ENCODE peak calls at places on chromosomes 2 and 18, in four cellular contexts. One of them, this sample, is unnamed.

GRCh38 chr18:75477913-75478312 is 50.4 kb upstream of the SMIM21 start:
- DNase-seq in GM12878: no peak
- DNase-seq in ovary: no peak
- DNase-seq in HCT116: no peak
- DNase-seq in this sample: no peak

GRCh38 chr18:5900249-5900648 is 4.9 kb upstream of the TMEM200C start:
- DNase-seq in ovary: no peak
- DNase-seq in HCT116: no peak
- DNase-seq in GM12878: no peak
- DNase-seq in this sample: no peak

GRCh38 chr2:173058673-173059072 is 17.0 kb upstream of the MAP3K20 start:
- DNase-seq in GM12878: no peak
- DNase-seq in ovary: no peak
- DNase-seq in HCT116: no peak
- DNase-seq in this sample: no peak

GRCh38 chr2:233209978-233210680 is 41.3 kb upstream of the ATG16L1 start:
- DNase-seq in ovary: no peak
- DNase-seq in HCT116: no peak
- DNase-seq in GM12878: no peak
- DNase-seq in this sample: no peak

GRCh38 chr2:46857871-46858696 is 57.5 kb downstream of the MCFD2 start:
- DNase-seq in ovary: no peak
- DNase-seq in HCT116: no peak
- DNase-seq in GM12878: no peak
- DNase-seq in this sample: no peak

GRCh38 chr2:172252154-172252553 is 149.5 kb upstream of the DLX2 start:
- DNase-seq in GM12878: no peak
- DNase-seq in ovary: no peak
- DNase-seq in HCT116: no peak
- DNase-seq in this sample: no peak

GRCh38 chr18:23627325-23627724 is 35.4 kb downstream of the ANKRD29 start:
- DNase-seq in HCT116: peak
- DNase-seq in GM12878: no peak
- DNase-seq in ovary: no peak
- DNase-seq in this sample: no peak

GRCh38 chr18:77191241-77191751 is 58.4 kb upstream of the GALR1 start:
- DNase-seq in GM12878: no peak
- DNase-seq in ovary: no peak
- DNase-seq in HCT116: no peak
- DNase-seq in this sample: no peak

GRCh38 chr2:42110287-42110973 is 58.7 kb upstream of the EML4 start:
- DNase-seq in GM12878: no peak
- DNase-seq in ovary: no peak
- DNase-seq in HCT116: no peak
- DNase-seq in this sample: no peak

GRCh38 chr2:72237549-72237948 is 89.9 kb upstream of the CYP26B1 start:
- DNase-seq in GM12878: no peak
- DNase-seq in HCT116: no peak
- DNase-seq in ovary: no peak
- DNase-seq in this sample: no peak

GRCh38 chr18:10525563-10526210 is at the start of gene NAPG:
- DNase-seq in HCT116: peak
- DNase-seq in GM12878: peak
- DNase-seq in ovary: peak
- DNase-seq in this sample: peak
- TF ChIP-seq POLR2A in HCT116: no peak
- TF ChIP-seq POLR2A in GM12878: peak
- TF ChIP-seq POLR2A in ovary: peak
- TF ChIP-seq POLR2A in this sample: peak

GRCh38 chr2:128413014-128413717 is 94.5 kb upstream of the HS6ST1 start:
- DNase-seq in HCT116: no peak
- DNase-seq in GM12878: no peak
- DNase-seq in ovary: no peak
- DNase-seq in this sample: no peak
- H3K27ac ChIP-seq in HCT116: no peak
- H3K27ac ChIP-seq in GM12878: no peak
- H3K27ac ChIP-seq in ovary: no peak
- H3K27ac ChIP-seq in this sample: no peak

GRCh38 chr2:99028558-99028957 is 92.5 kb upstream of the CRACDL start:
- DNase-seq in GM12878: no peak
- DNase-seq in ovary: no peak
- DNase-seq in HCT116: no peak
- DNase-seq in this sample: no peak
- TF ChIP-seq CTCF in GM12878: no peak
- TF ChIP-seq CTCF in ovary: no peak
- TF ChIP-seq CTCF in HCT116: no peak
- TF ChIP-seq CTCF in this sample: no peak

DNA sequence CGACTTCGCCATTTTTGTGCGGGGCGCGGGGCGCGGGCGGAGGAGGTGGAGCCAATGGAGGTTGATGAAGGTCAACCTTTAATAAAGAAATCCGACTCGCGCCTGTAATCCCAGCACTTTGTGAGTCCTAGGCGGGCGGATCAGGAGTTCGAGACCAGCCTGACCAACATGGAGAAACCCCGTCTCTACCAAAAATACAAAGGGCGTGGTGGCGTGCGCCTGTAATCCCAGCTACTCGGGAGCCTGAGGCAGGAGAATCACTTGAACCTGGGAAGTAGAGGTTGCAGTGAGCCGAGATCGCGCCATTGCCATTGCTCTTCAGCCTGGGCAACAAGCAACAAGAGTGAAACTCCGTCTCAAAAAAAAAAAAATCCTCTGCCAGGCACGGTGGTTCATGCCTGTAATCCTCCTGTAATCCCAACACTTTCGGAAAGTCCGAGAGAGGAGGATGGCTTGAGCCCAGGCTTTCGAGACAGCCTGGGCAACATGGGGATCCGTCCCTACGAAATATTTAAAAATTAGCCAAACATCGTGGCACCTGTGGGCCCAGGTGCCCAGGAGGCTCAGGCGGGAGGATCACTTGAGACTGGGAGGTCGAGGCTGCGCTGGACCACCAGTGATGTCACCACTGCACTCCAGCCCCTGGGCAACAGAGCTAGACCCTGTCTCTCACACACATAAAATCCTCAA is 490 bp upstream of the PREB start:
- DNase-seq in ovary: no peak
- DNase-seq in GM12878: no peak
- DNase-seq in HCT116: no peak
- DNase-seq in this sample: no peak
- TF ChIP-seq POLR2A in ovary: no peak
- TF ChIP-seq POLR2A in GM12878: no peak
- TF ChIP-seq POLR2A in HCT116: no peak
- TF ChIP-seq POLR2A in this sample: no peak

DNA sequence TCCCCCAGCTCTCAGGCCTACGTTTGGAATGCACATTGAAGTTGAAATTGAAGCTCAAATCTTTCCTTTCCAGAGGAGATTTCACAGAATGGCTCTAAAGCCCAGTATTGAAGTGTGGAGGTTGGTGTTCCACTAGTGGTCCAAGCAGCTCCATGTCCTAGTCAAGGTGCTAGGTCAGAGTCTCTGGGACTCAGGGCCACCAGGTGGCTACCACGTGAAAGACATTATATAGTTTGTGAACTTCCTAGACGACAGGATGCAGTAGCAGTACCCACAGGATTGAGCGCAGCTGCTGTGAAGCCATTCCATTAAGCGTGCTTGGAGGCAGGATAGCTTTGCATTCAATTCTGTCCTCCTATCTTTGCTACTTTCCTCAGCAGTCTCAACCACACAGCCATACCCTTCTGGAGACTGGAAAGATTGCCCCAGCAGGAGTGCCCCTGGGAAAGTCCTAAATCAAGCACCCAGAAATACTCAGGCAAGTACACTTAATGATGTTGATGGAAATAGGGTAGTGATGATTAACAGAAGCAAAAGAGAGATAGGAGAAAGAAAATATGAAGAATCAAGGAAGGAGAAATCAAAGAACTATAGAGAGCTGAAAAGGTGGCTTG is 4.7 kb upstream of the TGFA start:
- DNase-seq in ovary: no peak
- DNase-seq in HCT116: no peak
- DNase-seq in GM12878: no peak
- DNase-seq in this sample: no peak
- H3K27ac ChIP-seq in ovary: no peak
- H3K27ac ChIP-seq in HCT116: no peak
- H3K27ac ChIP-seq in GM12878: no peak
- H3K27ac ChIP-seq in this sample: no peak

DNA sequence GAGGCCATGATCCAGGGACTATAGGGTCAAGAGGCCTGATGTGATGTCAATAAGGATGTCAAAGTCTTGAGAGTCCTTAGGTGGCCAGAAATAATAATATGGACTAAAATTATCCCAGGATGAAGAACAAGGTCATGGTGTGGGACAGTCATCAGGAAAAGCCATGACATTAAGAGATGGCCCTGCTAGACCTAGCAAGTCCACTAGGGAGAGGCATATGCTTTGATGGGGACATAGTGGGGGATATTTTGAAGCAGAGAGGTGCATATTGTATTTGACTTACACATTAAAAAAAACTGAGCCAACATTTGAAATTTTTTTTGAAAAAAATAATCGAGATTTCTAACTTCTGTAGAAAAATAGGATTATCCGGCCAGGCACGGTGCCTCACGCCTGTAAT is 53.3 kb upstream of the CXCR4 start:
- DNase-seq in HCT116: no peak
- DNase-seq in GM12878: no peak
- DNase-seq in ovary: no peak
- DNase-seq in this sample: no peak
- TF ChIP-seq CTCF in HCT116: peak
- TF ChIP-seq CTCF in GM12878: no peak
- TF ChIP-seq CTCF in ovary: no peak
- TF ChIP-seq CTCF in this sample: no peak

GRCh38 chr2:61176755-61177726 is 15.1 kb downstream of the C2orf74 start:
- DNase-seq in ovary: peak
- DNase-seq in GM12878: peak
- DNase-seq in HCT116: peak
- DNase-seq in this sample: peak

GRCh38 chr2:61179701-61180639 is 18.0 kb downstream of the C2orf74 start:
- DNase-seq in ovary: peak
- DNase-seq in HCT116: no peak
- DNase-seq in GM12878: no peak
- DNase-seq in this sample: peak

GRCh38 chr2:61180686-61181085 is 18.7 kb downstream of the C2orf74 start:
- DNase-seq in HCT116: no peak
- DNase-seq in GM12878: no peak
- DNase-seq in ovary: no peak
- DNase-seq in this sample: no peak

GRCh38 chr2:61178603-61179545 is 16.9 kb downstream of the C2orf74 start:
- DNase-seq in GM12878: no peak
- DNase-seq in ovary: peak
- DNase-seq in HCT116: no peak
- DNase-seq in this sample: peak

DNA sequence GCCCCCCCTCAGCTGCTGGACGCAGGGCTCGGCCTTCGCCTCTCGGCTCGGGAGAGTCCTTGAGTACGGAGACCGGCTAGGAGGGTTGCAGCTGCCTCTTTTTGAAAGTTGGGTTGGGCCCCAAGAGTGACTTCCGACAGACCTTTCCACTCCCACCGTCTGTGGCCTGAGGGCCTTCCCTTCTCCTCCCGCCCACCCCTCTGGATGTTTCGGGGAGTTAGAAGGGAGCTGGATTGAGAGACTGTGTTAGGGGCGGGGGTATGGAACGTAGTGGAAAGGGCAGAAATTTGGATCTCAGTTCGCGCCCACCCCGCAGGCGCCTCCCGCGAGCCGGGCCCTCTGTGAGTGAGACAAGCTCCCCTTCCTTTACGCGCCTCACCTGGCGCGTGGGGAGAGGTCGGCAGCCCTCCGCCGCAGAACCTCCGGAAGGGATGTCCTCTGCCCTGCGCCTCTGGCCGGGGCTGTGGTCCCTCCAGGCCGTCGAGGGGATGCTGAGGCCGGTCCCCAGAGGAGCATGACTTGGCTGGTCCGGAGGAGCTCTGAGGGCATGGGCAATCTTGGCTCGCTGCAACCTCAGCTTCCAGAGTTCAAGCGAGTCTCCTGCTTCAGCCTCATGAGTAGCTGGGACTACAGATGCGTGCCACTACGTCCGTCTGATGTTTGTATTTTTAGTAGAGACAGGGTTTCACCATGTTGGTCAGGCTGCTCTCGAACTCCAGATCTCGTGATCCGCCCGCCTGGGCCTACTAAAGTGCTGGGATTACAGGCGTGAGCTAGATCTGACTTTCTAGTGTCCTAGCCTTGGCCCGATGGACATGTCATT is 15.9 kb downstream of the C2orf74 start:
- DNase-seq in HCT116: no peak
- DNase-seq in GM12878: no peak
- DNase-seq in ovary: peak
- DNase-seq in this sample: peak
- TF ChIP-seq POLR2A in HCT116: no peak
- TF ChIP-seq POLR2A in GM12878: peak
- TF ChIP-seq POLR2A in ovary: no peak
- TF ChIP-seq POLR2A in this sample: no peak

DNA sequence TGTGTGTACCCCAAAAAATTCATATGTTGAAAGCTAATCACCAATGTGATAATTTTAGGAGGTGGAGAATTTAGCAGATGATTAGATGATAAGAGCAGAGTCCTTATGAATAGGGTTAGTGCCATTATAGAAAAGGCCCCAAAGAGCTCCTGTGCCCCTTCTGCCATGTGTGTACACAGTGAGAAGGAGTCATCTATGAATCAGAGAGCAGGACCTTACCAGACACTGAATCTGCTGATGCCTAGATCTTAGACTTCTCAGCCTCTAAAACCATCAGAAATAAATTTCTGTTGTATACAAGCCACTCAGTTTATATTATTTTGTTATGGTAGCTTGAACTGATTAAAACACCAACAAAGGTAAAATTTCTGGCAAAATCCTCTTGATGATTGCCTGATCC is 560.0 kb upstream of the CDH2 start:
- DNase-seq in HCT116: no peak
- DNase-seq in GM12878: no peak
- DNase-seq in ovary: no peak
- DNase-seq in this sample: no peak
- H3K27ac ChIP-seq in HCT116: no peak
- H3K27ac ChIP-seq in GM12878: no peak
- H3K27ac ChIP-seq in ovary: no peak
- H3K27ac ChIP-seq in this sample: no peak

GRCh38 chr18:67145586-67146292 is 370.8 kb downstream of the DSEL start:
- DNase-seq in HCT116: no peak
- DNase-seq in GM12878: no peak
- DNase-seq in ovary: no peak
- DNase-seq in this sample: no peak

GRCh38 chr18:67154979-67155378 is 361.5 kb downstream of the DSEL start:
- DNase-seq in ovary: no peak
- DNase-seq in GM12878: no peak
- DNase-seq in HCT116: no peak
- DNase-seq in this sample: no peak

DNA sequence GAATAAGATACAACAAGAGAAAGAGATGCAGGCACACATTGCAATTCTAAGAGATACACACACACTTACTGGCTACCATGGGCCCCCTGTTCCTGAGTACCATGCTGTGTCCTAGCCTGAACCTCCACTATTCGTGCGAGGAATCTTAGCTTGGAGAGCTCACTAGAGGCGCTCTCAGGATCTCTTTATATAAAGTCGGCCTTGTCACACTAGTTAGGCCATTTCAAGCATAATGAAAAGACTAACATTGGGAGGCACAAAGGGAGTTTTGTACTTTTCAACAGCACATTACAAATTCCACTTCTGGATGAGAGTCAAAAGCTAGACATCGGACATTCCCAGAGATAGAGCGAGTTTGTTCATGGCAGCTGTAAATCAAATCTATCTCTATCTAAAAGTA is 365.2 kb downstream of the DSEL start:
- DNase-seq in ovary: no peak
- DNase-seq in GM12878: no peak
- DNase-seq in HCT116: no peak
- DNase-seq in this sample: no peak
- TF ChIP-seq CTCF in ovary: no peak
- TF ChIP-seq CTCF in GM12878: no peak
- TF ChIP-seq CTCF in HCT116: no peak
- TF ChIP-seq CTCF in this sample: no peak